ENCODE peak calls at places on chromosomes 11 and 22, in ten cellular contexts. A is astrocyte of the hippocampus; F is upper lobe of right lung; E is left ventricle myocardium inferior; C is right atrium auricular region; D is HEK293T; O is activated CD8-positive, alpha-beta memory T cell treated with anti-CD3 and anti-CD28 coated beads for 48 hours; J is stimulated activated CD4-positive, alpha-beta T cell treated with anti-CD3 and anti-CD28 coated beads, TNF-alpha, amount 100 ng/mL, for 24 hours; Q is HAP-1; R is lung. B is an unnamed sample.

GRCh38 chr11:32852142-32852541 is 22.4 kb downstream of the PRRG4 start:
- DNase-seq in A (peak; percentile 54), F (no peak), E (no peak), C (no peak), D (no peak), O (no peak), J (no peak), Q (no peak), R (peak; percentile 36), B (no peak)

GRCh38 chr22:22139364-22139763 is 105.2 kb upstream of the VPREB1 start:
- DNase-seq in A (no peak), F (no peak), E (no peak), C (no peak), D (no peak), O (no peak), J (no peak), Q (no peak), R (no peak), B (no peak)

GRCh38 chr11:107561688-107562087 is 3.8 kb downstream of the ALKBH8 start:
- DNase-seq in A (peak; percentile 10), F (no peak), E (no peak), C (no peak), D (no peak), O (no peak), J (no peak), Q (no peak), R (no peak), B (no peak)

GRCh38 chr22:27399161-27399560 is 402.4 kb downstream of the MN1 start:
- DNase-seq in A (no peak), F (no peak), E (no peak), C (no peak), D (no peak), O (no peak), J (no peak), Q (no peak), R (no peak), B (no peak)

GRCh38 chr11:91998466-91998865 is 226.2 kb upstream of the FAT3 start:
- DNase-seq in A (no peak), F (no peak), E (no peak), C (no peak), D (no peak), O (no peak), J (no peak), Q (no peak), R (no peak), B (no peak)

GRCh38 chr11:6378695-6378989 is 11.6 kb upstream of the SMPD1 start:
- DNase-seq in A (no peak), F (no peak), E (no peak), C (no peak), D (no peak), O (no peak), J (no peak), Q (no peak), R (no peak), B (no peak)

GRCh38 chr22:43031617-43032016 is 16.7 kb upstream of the PACSIN2 start:
- DNase-seq in A (no peak), F (no peak), E (no peak), C (no peak), D (no peak), O (no peak), J (no peak), Q (no peak), R (no peak), B (no peak)

GRCh38 chr11:95148421-95148820 is 58.8 kb downstream of the ENDOD1 start:
- DNase-seq in A (no peak), F (no peak), E (no peak), C (no peak), D (no peak), O (no peak), J (no peak), Q (no peak), R (no peak), B (no peak)

GRCh38 chr22:41252365-41252764 is 11.6 kb upstream of the CHADL start:
- DNase-seq in A (no peak), F (no peak), E (no peak), C (no peak), D (no peak), O (no peak), J (no peak), Q (no peak), R (no peak), B (no peak)

GRCh38 chr11:20474176-20474950 is 86.8 kb downstream of the PRMT3 start:
- DNase-seq in A (no peak), F (no peak), E (peak; percentile 18), C (no peak), D (no peak), O (no peak), J (no peak), Q (peak; percentile 92), R (no peak), B (no peak)